ENCODE peak calls at places on chromosomes 7 and 10, in five cellular contexts. H is K562, J is heart right ventricle, T is AG09319, P is foreskin fibroblast. X is an unnamed sample.

GRCh38 chr7:41006591-41006990 is 696.3 kb downstream of the INHBA start:
- DNase-seq in J (no peak), T (no peak), H (no peak), P (no peak), X (no peak)

GRCh38 chr7:77684030-77684429 is 12.2 kb upstream of the RSBN1L start:
- DNase-seq in J (no peak), T (no peak), H (no peak), P (peak), X (no peak)

GRCh38 chr7:151735854-151736402 is 141.0 kb downstream of the PRKAG2 start:
- DNase-seq in H (no peak), P (no peak), T (no peak), J (no peak), X (no peak)

GRCh38 chr7:69599879-69600764 is 1.8 kb downstream of the AUTS2 start:
- DNase-seq in J (peak), H (no peak), P (no peak), T (no peak), X (no peak)

GRCh38 chr7:107237451-107237850 is 68.6 kb downstream of the HBP1 start:
- DNase-seq in J (no peak), P (no peak), H (no peak), T (no peak), X (no peak)

GRCh38 chr10:20228748-20229147 is 412.5 kb downstream of the PLXDC2 start:
- DNase-seq in T (no peak), H (no peak), P (no peak), J (no peak), X (no peak)

GRCh38 chr7:99461221-99461620 is 4.7 kb downstream of the ATP5MF start:
- DNase-seq in J (no peak), T (no peak), P (no peak), H (no peak), X (no peak)

GRCh38 chr7:7177044-7177517 is 5.3 kb upstream of the C1GALT1 start:
- DNase-seq in J (no peak), P (peak), T (no peak), H (no peak), X (no peak)

GRCh38 chr7:36967387-36967786 is 243.1 kb upstream of the AOAH start:
- DNase-seq in J (peak), P (peak), T (peak), H (peak), X (no peak)

GRCh38 chr7:5695037-5695708 is 86.3 kb downstream of the RNF216 start:
- DNase-seq in T (no peak), H (no peak), P (peak), J (peak), X (peak)

GRCh38 chr7:137592232-137592896 is 248.8 kb upstream of the PTN start:
- DNase-seq in P (peak), T (no peak), H (peak), J (peak), X (no peak)

GRCh38 chr7:11786186-11786585 is 45.8 kb downstream of the THSD7A start:
- DNase-seq in P (no peak), J (no peak), H (no peak), T (no peak), X (no peak)

GRCh38 chr7:117283779-117284178 is 39.1 kb downstream of the WNT2 start:
- DNase-seq in P (no peak), H (no peak), J (no peak), T (no peak), X (no peak)

GRCh38 chr7:2116903-2117680 is 115.7 kb downstream of the MAD1L1 start:
- DNase-seq in J (peak), H (no peak), P (no peak), T (no peak), X (no peak)

GRCh38 chr7:158083526-158084310 is 503.9 kb downstream of the PTPRN2 start:
- DNase-seq in H (no peak), P (no peak), J (no peak), T (no peak), X (no peak)

GRCh38 chr10:14879055-14879800 is 562 bp downstream of the SUV39H2 start:
- DNase-seq in J (no peak), P (peak), T (no peak), H (no peak), X (no peak)

GRCh38 chr10:122555431-122555830 is 5.1 kb upstream of the DMBT1 start:
- DNase-seq in H (no peak), J (no peak), T (no peak), P (no peak), X (no peak)

GRCh38 chr10:92590623-92591549 is 2.0 kb upstream of the KIF11 start:
- DNase-seq in J (peak), H (peak), P (peak), T (no peak), X (no peak)

GRCh38 chr7:64574481-64575159 is 11.7 kb upstream of the ZNF680 start:
- DNase-seq in J (peak), H (no peak), P (no peak), T (no peak), X (no peak)

GRCh38 chr7:82625377-82625776 is 181.8 kb upstream of the CACNA2D1 start:
- DNase-seq in P (peak), T (no peak), H (no peak), J (no peak), X (no peak)

GRCh38 chr10:74675527-74675926 is 150.9 kb upstream of the KAT6B start:
- DNase-seq in P (no peak), T (no peak), H (no peak), J (no peak), X (no peak)

GRCh38 chr10:91090761-91091529 is 129.5 kb upstream of the PCGF5 start:
- DNase-seq in P (no peak), T (no peak), H (no peak), J (no peak), X (no peak)
- TF ChIP-seq CTCF in P (peak), T (peak), H (no peak), J (no peak), X (no peak)

DNA sequence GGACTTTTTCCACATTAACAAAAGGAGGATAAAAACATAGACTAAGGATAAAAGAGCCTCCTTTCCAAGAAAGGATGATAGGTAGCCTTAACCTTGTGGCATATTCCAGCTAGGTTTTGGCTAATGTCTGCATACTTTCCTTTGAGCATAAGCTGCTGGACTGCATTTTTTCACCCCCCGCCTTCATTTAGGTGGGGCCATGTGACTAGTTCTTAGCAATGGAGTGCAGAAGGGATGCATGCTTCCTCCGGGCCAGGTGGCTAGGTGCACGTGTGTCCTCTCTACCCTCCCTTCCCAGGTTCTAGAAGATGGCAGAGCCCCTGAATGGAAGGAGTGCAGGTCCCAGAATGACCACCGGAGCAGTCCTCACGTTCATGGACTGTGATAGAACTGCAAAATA is 59.8 kb downstream of the BPGM start:
- DNase-seq in T (no peak), J (no peak), H (no peak), P (no peak), X (no peak)
- TF ChIP-seq CTCF in T (no peak), J (no peak), H (no peak), P (no peak), X (no peak)

GRCh38 chr10:59880019-59880717 is 26.2 kb downstream of the CCDC6 start:
- DNase-seq in H (no peak), P (no peak), J (no peak), T (no peak), X (no peak)
- TF ChIP-seq CTCF in H (peak), P (no peak), J (no peak), T (no peak), X (no peak)

DNA sequence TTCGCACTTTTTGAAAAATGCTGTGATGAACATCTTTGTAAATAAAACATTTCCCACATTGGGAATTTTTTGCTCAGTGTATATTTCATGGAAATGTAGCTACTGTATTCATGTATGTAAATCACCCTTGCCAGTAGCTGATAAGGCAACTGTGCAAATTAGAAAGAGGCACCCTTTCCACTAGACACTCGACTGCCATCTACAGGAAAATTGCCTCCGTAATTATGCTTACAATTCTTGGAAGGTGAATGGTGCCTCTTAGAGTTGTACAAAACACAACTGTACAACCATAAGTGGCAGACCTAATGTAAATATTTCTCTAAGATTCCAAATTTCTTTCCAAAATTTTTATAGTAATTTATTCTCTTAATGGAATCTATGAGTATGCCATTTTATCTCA is 491.7 kb downstream of the CCSER2 start:
- DNase-seq in J (no peak), T (no peak), P (no peak), H (no peak), X (no peak)
- TF ChIP-seq CTCF in J (no peak), T (no peak), P (no peak), H (no peak), X (no peak)

X was measured in coronary artery.